ENCODE peak calls at places on chromosomes 12 and 14, in five cellular contexts. S is H1, U is mesenchymal stem cell, V is IMR-90, X is neuronal stem cell. Z is an unnamed sample.
A peak's percentile ranks its signal among the peaks of the same experiment; 100 is the strongest.

GRCh38 chr12:62191747-62192485 is 68.3 kb upstream of the USP15 start:
- DNase-seq in S (no peak), U (peak; percentile 44), V (no peak), X (no peak), Z (no peak)

GRCh38 chr12:64253356-64253755 is 31.3 kb upstream of the KICS2 start:
- DNase-seq in S (no peak), U (no peak), V (no peak), X (no peak), Z (no peak)

GRCh38 chr14:69991422-69991821 is 112.2 kb downstream of the SMOC1 start:
- DNase-seq in S (no peak), U (no peak), V (no peak), X (no peak), Z (no peak)

GRCh38 chr14:90517431-90517841 is 120.6 kb downstream of the CALM1 start:
- DNase-seq in S (no peak), U (no peak), V (no peak), X (no peak), Z (no peak)

GRCh38 chr12:54525383-54525782 is 24.0 kb upstream of the PDE1B start:
- DNase-seq in S (no peak), U (no peak), V (no peak), X (no peak), Z (no peak)

GRCh38 chr12:42969357-42969756 is 379.8 kb upstream of the PRICKLE1 start:
- DNase-seq in S (no peak), U (no peak), V (no peak), X (no peak), Z (peak; percentile 93)

GRCh38 chr14:21521526-21521925 is 4.6 kb downstream of the SALL2 start:
- DNase-seq in S (no peak), U (peak; percentile 40), V (peak; percentile 57), X (no peak), Z (peak; percentile 76)

GRCh38 chr12:64946132-64946829 is 121.8 kb downstream of the TBC1D30 start:
- DNase-seq in S (no peak), U (peak; percentile 11), V (peak; percentile 7), X (peak; percentile 11), Z (no peak)

GRCh38 chr12:12282202-12282601 is 15.4 kb upstream of the LRP6 start:
- DNase-seq in S (no peak), U (no peak), V (no peak), X (no peak), Z (no peak)

GRCh38 chr14:30450620-30451019 is 108.3 kb upstream of the G2E3 start:
- DNase-seq in S (no peak), U (no peak), V (peak; percentile 2), X (no peak), Z (no peak)

GRCh38 chr14:50373959-50374358 is 22.7 kb downstream of the CDKL1 start:
- DNase-seq in S (no peak), U (no peak), V (no peak), X (no peak), Z (no peak)

GRCh38 chr14:72975776-72976175 is 49.5 kb downstream of the DCAF4 start:
- DNase-seq in S (no peak), U (no peak), V (no peak), X (no peak), Z (no peak)

GRCh38 chr12:22525426-22525825 is 18.9 kb downstream of the C2CD5 start:
- DNase-seq in S (no peak), U (no peak), V (peak; percentile 50), X (no peak), Z (no peak)

GRCh38 chr12:46661161-46661845 is 164.5 kb downstream of the SLC38A4 start:
- DNase-seq in S (no peak), U (peak; percentile 94), V (peak; percentile 95), X (peak; percentile 40), Z (no peak)

GRCh38 chr12:107567871-107568619 is 117.6 kb upstream of the PWP1 start:
- DNase-seq in S (no peak), U (no peak), V (no peak), X (no peak), Z (no peak)

GRCh38 chr14:63940387-63940786 is 87.6 kb downstream of the SYNE2 start:
- DNase-seq in S (no peak), U (no peak), V (no peak), X (no peak), Z (no peak)

DNA sequence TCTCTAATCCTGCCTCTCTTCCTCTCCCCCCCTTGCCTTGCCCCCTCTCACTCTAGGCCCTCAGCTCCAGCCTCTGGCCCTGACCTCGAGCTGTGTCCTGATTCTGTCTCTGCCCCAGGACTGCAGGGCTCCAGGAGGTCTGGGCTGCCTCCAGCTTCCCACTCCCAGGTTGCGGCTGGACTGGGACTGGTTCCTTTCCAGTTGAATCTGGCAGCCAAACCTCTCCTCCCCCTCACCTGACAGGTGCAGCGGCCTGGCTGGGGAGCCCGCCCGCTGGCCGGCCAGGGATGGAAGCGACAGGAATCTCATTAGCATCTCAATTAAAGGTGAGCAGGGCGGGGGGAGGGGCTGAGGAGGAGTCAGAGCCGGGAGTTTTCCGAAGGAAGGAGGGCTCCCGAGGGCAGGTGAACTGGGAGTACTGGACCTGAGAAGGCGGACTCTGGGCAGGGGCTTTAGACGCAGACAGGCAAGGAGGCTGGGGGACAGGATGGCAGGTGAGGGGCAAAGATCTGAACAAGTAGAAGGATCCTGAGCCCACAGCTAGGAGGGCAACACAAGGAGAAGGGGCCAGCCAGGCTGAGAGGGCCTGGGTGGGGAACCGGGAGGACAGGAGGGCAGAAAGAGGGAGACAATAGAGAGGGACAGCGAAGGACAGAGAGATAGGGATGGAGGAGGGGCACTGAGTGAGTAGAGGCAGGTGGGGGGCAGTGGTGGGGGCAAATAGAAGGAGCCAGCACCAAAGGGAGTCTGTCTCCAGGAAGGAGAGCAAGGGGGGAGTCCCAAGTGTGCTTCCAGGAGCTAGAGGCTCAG is at the start of gene SCNN1A:
- DNase-seq in S (peak; percentile 85), U (no peak), V (no peak), X (no peak), Z (no peak)
- H4K91ac ChIP-seq in S (peak within 1 kb of the TSS; percentile 96), U (peak within 1 kb of the TSS; percentile 95), V (peak within 1 kb of the TSS; percentile 92), X (peak within 1 kb of the TSS; percentile 11), Z (peak within 1 kb of the TSS; percentile 74)

DNA sequence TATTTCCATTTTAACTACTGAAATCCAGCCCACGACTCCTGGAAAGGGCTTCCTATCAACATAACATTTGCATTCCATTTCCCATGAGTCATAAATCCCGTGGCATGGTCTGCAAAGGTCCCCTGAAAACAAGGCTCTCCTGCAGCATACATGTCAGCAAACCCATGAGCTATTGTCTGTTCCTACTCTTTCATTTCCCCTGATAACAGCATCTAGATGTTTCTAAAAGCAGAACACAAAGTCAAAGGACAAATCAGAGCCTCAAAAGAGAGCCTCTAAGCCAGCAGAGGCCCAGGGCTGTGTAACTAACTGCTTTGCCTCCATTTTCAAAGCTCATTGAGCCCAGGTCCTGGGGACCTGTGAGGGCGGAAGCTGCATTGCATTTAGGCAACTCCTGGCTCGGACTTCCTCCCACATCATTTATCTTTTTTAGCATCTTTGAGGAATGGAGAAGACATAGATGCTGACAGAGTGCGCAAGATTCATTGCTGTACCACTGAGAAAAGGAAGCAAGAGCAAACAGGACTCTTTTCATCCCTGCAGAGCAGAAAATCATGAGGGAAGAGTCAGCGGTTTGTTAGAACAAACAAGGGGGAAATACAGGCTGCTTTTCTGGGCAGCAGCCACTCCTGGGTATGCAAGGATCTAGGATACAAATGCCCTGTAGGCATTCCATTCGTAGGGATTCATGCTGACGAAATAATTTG is 131.2 kb downstream of the TMEM132D start:
- DNase-seq in S (no peak), U (no peak), V (no peak), X (no peak), Z (no peak)
- H4K91ac ChIP-seq in S (peak overlapping the region; percentile 7), U (no peak overlapping the region), V (no peak overlapping the region), X (no peak overlapping the region), Z (no peak overlapping the region)

GRCh38 chr12:3137268-3137761 is 60.1 kb downstream of the TSPAN9 start:
- DNase-seq in S (no peak), U (peak; percentile 67), V (peak; percentile 51), X (no peak), Z (no peak)

GRCh38 chr12:3136641-3137267 is 59.6 kb downstream of the TSPAN9 start:
- DNase-seq in S (no peak), U (no peak), V (no peak), X (no peak), Z (no peak)

GRCh38 chr12:3139760-3140159 is 62.6 kb downstream of the TSPAN9 start:
- DNase-seq in S (no peak), U (no peak), V (no peak), X (no peak), Z (no peak)

GRCh38 chr12:3138896-3139590 is 61.9 kb downstream of the TSPAN9 start:
- DNase-seq in S (no peak), U (no peak), V (no peak), X (no peak), Z (no peak)

DNA sequence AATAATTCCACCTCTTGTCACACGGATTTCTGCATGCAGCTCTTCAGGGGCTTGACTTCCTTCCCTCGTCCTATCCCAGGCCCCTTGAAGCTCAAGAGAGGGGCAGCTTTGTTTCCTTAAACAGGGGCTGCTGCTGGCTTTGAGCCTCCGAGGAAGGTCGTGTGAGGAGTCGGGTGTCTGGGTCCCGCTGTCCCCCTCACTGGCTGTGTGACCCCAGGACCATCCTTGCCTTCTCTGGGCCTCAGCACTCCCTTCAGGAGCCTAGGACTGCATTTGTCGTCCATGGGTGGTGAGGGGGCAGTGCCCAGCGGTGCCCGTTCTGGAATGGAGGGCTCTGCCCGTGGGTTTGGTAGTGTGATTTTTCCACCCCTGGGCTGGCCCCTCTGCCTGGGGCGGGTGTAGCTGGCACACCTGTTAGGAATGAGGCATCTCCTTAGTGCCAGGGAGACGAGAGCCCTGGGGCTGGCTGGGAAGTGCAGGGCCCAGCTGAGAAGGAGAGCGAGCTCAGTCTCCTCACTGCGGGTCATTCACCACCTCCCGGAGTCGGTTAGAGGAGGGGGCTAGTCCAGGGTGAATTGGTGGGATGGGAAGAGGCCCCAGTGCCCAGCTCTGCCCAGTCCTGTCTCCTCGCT is 60.8 kb downstream of the TSPAN9 start:
- DNase-seq in S (no peak), U (no peak), V (no peak), X (no peak), Z (no peak)
- H4K91ac ChIP-seq in S (peak overlapping the region; percentile 84), U (no peak overlapping the region), V (no peak overlapping the region), X (no peak overlapping the region), Z (no peak overlapping the region)

GRCh38 chr12:52033506-52034258 is 17.6 kb upstream of the NR4A1 start:
- DNase-seq in S (no peak), U (no peak), V (no peak), X (no peak), Z (no peak)

GRCh38 chr12:52035926-52036325 is 15.3 kb upstream of the NR4A1 start:
- DNase-seq in S (no peak), U (no peak), V (no peak), X (no peak), Z (no peak)

GRCh38 chr12:52032431-52032796 is 18.8 kb upstream of the NR4A1 start:
- DNase-seq in S (no peak), U (peak; percentile 83), V (peak; percentile 80), X (no peak), Z (no peak)

GRCh38 chr12:52029686-52030085 is 21.6 kb upstream of the NR4A1 start:
- DNase-seq in S (no peak), U (peak; percentile 85), V (peak; percentile 52), X (peak; percentile 83), Z (no peak)

DNA sequence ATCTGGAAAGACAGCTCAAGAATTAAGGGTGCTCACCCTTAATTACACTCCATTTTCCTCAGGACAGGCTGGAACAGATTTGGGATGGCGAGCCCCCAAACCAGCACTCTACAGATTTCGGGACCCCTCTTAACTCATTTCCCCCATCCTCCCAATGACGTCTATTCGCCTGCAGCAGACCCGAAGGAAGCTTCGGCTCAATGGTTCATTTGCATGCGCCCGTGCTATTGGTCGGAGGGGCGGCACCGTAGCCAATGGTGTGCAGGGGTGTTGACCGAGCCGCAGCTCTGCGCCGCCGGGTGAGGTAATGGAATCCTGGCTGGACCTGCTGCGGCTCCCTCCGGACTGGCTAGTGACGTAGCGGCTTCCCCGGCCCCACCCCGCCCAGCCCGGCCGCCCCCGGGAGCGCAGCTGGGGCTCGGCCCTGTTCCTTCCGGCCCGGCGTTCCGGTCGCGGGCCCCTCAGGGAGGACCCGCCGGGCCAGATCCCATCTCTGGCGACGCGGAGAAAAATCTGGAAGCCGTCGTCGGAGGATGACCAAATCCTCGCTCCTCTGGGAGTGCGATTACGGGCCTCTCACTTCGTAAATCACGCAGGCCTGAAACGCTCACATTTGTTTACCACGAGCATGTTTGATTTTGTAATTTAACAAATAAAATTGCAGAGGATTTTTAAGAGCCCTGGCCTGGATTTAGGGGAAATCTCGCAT is 18.3 kb upstream of the NR4A1 start:
- DNase-seq in S (peak; percentile 87), U (peak; percentile 99), V (peak; percentile 98), X (peak; percentile 92), Z (peak; percentile 96)
- H4K91ac ChIP-seq in S (no peak overlapping the region), U (no peak overlapping the region), V (peak overlapping the region; percentile 67), X (no peak overlapping the region), Z (peak overlapping the region; percentile 91)